ENCODE peak calls at places on chromosomes 7 and 10, in six cellular contexts. Q is effector CD4-positive, alpha-beta T cell; P is cerebellar cortex; F is GM03348; K is epithelial cell of proximal tubule; Z is SHP77. B is an unnamed sample.

GRCh38 chr10:88450201-88450600 is 132.9 kb downstream of the RNLS start:
- DNase-seq in Q (no peak), K (no peak), P (no peak), Z (no peak), F (no peak), B (no peak)

GRCh38 chr7:90824386-90825307 is 228.5 kb downstream of the CDK14 start:
- DNase-seq in P (no peak), Q (no peak), Z (no peak), K (no peak), F (peak), B (no peak)

GRCh38 chr10:17802966-17803365 is 6.2 kb upstream of the MRC1 start:
- DNase-seq in Q (no peak), P (no peak), F (peak), Z (no peak), K (no peak), B (no peak)

GRCh38 chr7:148575640-148576411 is 14.7 kb upstream of the C7orf33 start:
- DNase-seq in Q (peak), F (peak), K (no peak), Z (peak), P (peak), B (peak)

GRCh38 chr7:152931583-152931982 is 172.0 kb downstream of the ACTR3B start:
- DNase-seq in F (no peak), Q (no peak), P (no peak), K (no peak), Z (no peak), B (no peak)

GRCh38 chr10:61076572-61077114 is 132.7 kb upstream of the RHOBTB1 start:
- DNase-seq in Q (no peak), K (no peak), Z (no peak), P (no peak), F (no peak), B (no peak)

GRCh38 chr10:3892440-3893101 is 107.6 kb upstream of the KLF6 start:
- DNase-seq in P (no peak), Q (no peak), K (no peak), F (no peak), Z (no peak), B (no peak)

GRCh38 chr10:88477343-88478085 is 105.6 kb downstream of the RNLS start:
- DNase-seq in F (no peak), P (no peak), Q (no peak), K (no peak), Z (no peak), B (no peak)

GRCh38 chr7:99268361-99268908 is 4.2 kb upstream of the MYH16 start:
- DNase-seq in P (peak), K (no peak), Q (no peak), F (no peak), Z (no peak), B (no peak)

GRCh38 chr7:42700376-42701327 is 211.2 kb downstream of the C7orf25 start:
- DNase-seq in F (peak), Q (no peak), P (no peak), Z (no peak), K (no peak), B (no peak)

GRCh38 chr7:150846291-150847115 is 5.8 kb upstream of the AOC1 start:
- DNase-seq in P (no peak), K (no peak), Z (no peak), Q (no peak), F (no peak), B (no peak)

GRCh38 chr10:34760606-34761005 is 54.5 kb downstream of the PARD3 start:
- DNase-seq in Z (no peak), K (no peak), Q (no peak), P (no peak), F (no peak), B (no peak)

GRCh38 chr7:36396150-36396549 is 6.5 kb downstream of the ANLN start:
- DNase-seq in Q (no peak), K (no peak), P (no peak), Z (no peak), F (no peak), B (no peak)

GRCh38 chr7:101940830-101941229 is 123.4 kb downstream of the CUX1 start:
- DNase-seq in F (no peak), Q (no peak), Z (peak), P (peak), K (no peak), B (no peak)

GRCh38 chr10:132913559-132914115 is 28.7 kb downstream of the CFAP46 start:
- DNase-seq in Z (no peak), K (no peak), Q (no peak), F (no peak), P (no peak), B (no peak)

GRCh38 chr7:141043621-141044020 is 28.9 kb upstream of the MRPS33 start:
- DNase-seq in P (no peak), Z (no peak), F (peak), K (no peak), Q (no peak), B (no peak)

GRCh38 chr10:97777148-97777547 is 5.3 kb upstream of the SFRP5 start:
- DNase-seq in F (no peak), P (no peak), Q (no peak), Z (no peak), K (no peak), B (no peak)

GRCh38 chr7:46886669-46887374 is 695.1 kb downstream of the TNS3 start:
- DNase-seq in P (no peak), K (no peak), Q (no peak), F (no peak), Z (no peak), B (no peak)

GRCh38 chr7:95871078-95871848 is 98.9 kb downstream of the DYNC1I1 start:
- DNase-seq in Q (no peak), F (peak), K (peak), P (peak), Z (peak), B (no peak)

GRCh38 chr10:126502481-126502880 is 114.2 kb upstream of the ADAM12 start:
- DNase-seq in Z (no peak), K (no peak), F (peak), Q (no peak), P (no peak), B (no peak)

GRCh38 chr7:29684787-29685650 is 121.3 kb upstream of the WIPF3 start:
- DNase-seq in Q (peak), K (no peak), Z (peak), F (peak), P (peak), B (peak)

GRCh38 chr10:101258179-101258885 is 29.1 kb upstream of the LBX1 start:
- DNase-seq in F (no peak), P (peak), Q (no peak), Z (no peak), K (no peak), B (no peak)

GRCh38 chr7:114859477-114859876 is 62.4 kb upstream of the MDFIC start:
- DNase-seq in F (no peak), Q (no peak), P (no peak), K (no peak), Z (no peak), B (no peak)

GRCh38 chr7:142925413-142925812 is 8.1 kb downstream of the TRPV5 start:
- DNase-seq in Z (no peak), K (no peak), Q (no peak), P (no peak), F (no peak), B (no peak)

GRCh38 chr10:89785095-89785494 is 83.7 kb downstream of the KIF20B start:
- DNase-seq in Q (no peak), P (no peak), Z (no peak), K (no peak), F (no peak), B (no peak)

GRCh38 chr10:74637685-74638084 is 188.7 kb upstream of the KAT6B start:
- DNase-seq in Q (no peak), Z (no peak), F (no peak), K (no peak), P (no peak), B (no peak)

GRCh38 chr10:103278862-103279298 is 1.9 kb downstream of the INA start:
- DNase-seq in K (no peak), Q (peak), Z (no peak), F (peak), P (peak), B (no peak)

GRCh38 chr10:89086801-89087513 is 96.4 kb downstream of the FAS start:
- DNase-seq in P (no peak), Q (no peak), F (peak), K (no peak), Z (no peak), B (peak)

GRCh38 chr10:111113238-111113960 is 36.6 kb downstream of the ADRA2A start:
- DNase-seq in P (no peak), F (no peak), Q (no peak), Z (no peak), K (no peak), B (no peak)

GRCh38 chr10:77737608-77738007 is 100.0 kb upstream of the KCNMA1 start:
- DNase-seq in Q (no peak), Z (no peak), F (peak), K (peak), P (no peak), B (no peak)

GRCh38 chr7:36015733-36016132 is 137.3 kb upstream of the EEPD1 start:
- DNase-seq in K (no peak), Z (no peak), F (peak), P (no peak), Q (no peak), B (no peak)